ENCODE peak calls at places on chromosomes 5 and 9, in seven cellular contexts. One of them, this sample, is unnamed.

GRCh38 chr5:159877087-159877486 is 39.2 kb upstream of the ADRA1B start:
- DNase-seq in tibial artery: no peak
- DNase-seq in heart right ventricle: no peak
- DNase-seq in ovary: no peak
- DNase-seq in psoas muscle: no peak
- DNase-seq in endothelial cell of umbilical vein: no peak
- DNase-seq in fibroblast of lung: no peak
- DNase-seq in this sample: no peak

GRCh38 chr5:54214747-54215146 is 95.6 kb downstream of the ARL15 start:
- DNase-seq in fibroblast of lung: no peak
- DNase-seq in heart right ventricle: no peak
- DNase-seq in tibial artery: no peak
- DNase-seq in psoas muscle: no peak
- DNase-seq in endothelial cell of umbilical vein: no peak
- DNase-seq in ovary: no peak
- DNase-seq in this sample: no peak

GRCh38 chr9:114029311-114030170 is 48.6 kb downstream of the AMBP start:
- DNase-seq in endothelial cell of umbilical vein: peak
- DNase-seq in psoas muscle: no peak
- DNase-seq in tibial artery: peak
- DNase-seq in fibroblast of lung: no peak
- DNase-seq in heart right ventricle: no peak
- DNase-seq in ovary: no peak
- DNase-seq in this sample: no peak

GRCh38 chr5:81363093-81363886 is 30.6 kb downstream of the ACOT12 start:
- DNase-seq in fibroblast of lung: peak
- DNase-seq in endothelial cell of umbilical vein: no peak
- DNase-seq in ovary: no peak
- DNase-seq in tibial artery: no peak
- DNase-seq in heart right ventricle: no peak
- DNase-seq in psoas muscle: no peak
- DNase-seq in this sample: no peak

GRCh38 chr5:135707302-135707701 is 127.2 kb upstream of the SLC25A48 start:
- DNase-seq in psoas muscle: no peak
- DNase-seq in endothelial cell of umbilical vein: no peak
- DNase-seq in heart right ventricle: no peak
- DNase-seq in ovary: no peak
- DNase-seq in fibroblast of lung: no peak
- DNase-seq in tibial artery: no peak
- DNase-seq in this sample: no peak

GRCh38 chr5:95628933-95629332 is 9.0 kb downstream of the GPR150 start:
- DNase-seq in ovary: no peak
- DNase-seq in endothelial cell of umbilical vein: no peak
- DNase-seq in psoas muscle: no peak
- DNase-seq in heart right ventricle: no peak
- DNase-seq in tibial artery: no peak
- DNase-seq in fibroblast of lung: no peak
- DNase-seq in this sample: no peak

GRCh38 chr5:909086-909485 is 16.4 kb downstream of the TRIP13 start:
- DNase-seq in heart right ventricle: no peak
- DNase-seq in psoas muscle: no peak
- DNase-seq in tibial artery: no peak
- DNase-seq in endothelial cell of umbilical vein: no peak
- DNase-seq in fibroblast of lung: no peak
- DNase-seq in ovary: no peak
- DNase-seq in this sample: no peak

GRCh38 chr9:35287986-35288515 is 126.2 kb downstream of the UNC13B start:
- DNase-seq in ovary: no peak
- DNase-seq in endothelial cell of umbilical vein: peak
- DNase-seq in fibroblast of lung: peak
- DNase-seq in tibial artery: no peak
- DNase-seq in heart right ventricle: no peak
- DNase-seq in psoas muscle: no peak
- DNase-seq in this sample: no peak

GRCh38 chr9:37835821-37836220 is 35.2 kb downstream of the DCAF10 start:
- DNase-seq in tibial artery: no peak
- DNase-seq in psoas muscle: no peak
- DNase-seq in ovary: no peak
- DNase-seq in endothelial cell of umbilical vein: no peak
- DNase-seq in heart right ventricle: no peak
- DNase-seq in fibroblast of lung: no peak
- DNase-seq in this sample: no peak

GRCh38 chr9:109448223-109448622 is 49.9 kb downstream of the PTPN3 start:
- DNase-seq in heart right ventricle: no peak
- DNase-seq in ovary: no peak
- DNase-seq in tibial artery: no peak
- DNase-seq in endothelial cell of umbilical vein: no peak
- DNase-seq in psoas muscle: no peak
- DNase-seq in fibroblast of lung: peak
- DNase-seq in this sample: no peak

GRCh38 chr5:126383246-126383645 is 40.0 kb upstream of the GRAMD2B start:
- DNase-seq in fibroblast of lung: peak
- DNase-seq in tibial artery: no peak
- DNase-seq in endothelial cell of umbilical vein: no peak
- DNase-seq in psoas muscle: no peak
- DNase-seq in ovary: no peak
- DNase-seq in heart right ventricle: no peak
- DNase-seq in this sample: no peak

GRCh38 chr5:147483961-147484707 is 25.7 kb downstream of the DPYSL3 start:
- DNase-seq in ovary: peak
- DNase-seq in tibial artery: peak
- DNase-seq in endothelial cell of umbilical vein: peak
- DNase-seq in psoas muscle: peak
- DNase-seq in fibroblast of lung: peak
- DNase-seq in heart right ventricle: peak
- DNase-seq in this sample: peak

GRCh38 chr5:106860398-106861044 is 810.2 kb downstream of the EFNA5 start:
- DNase-seq in psoas muscle: no peak
- DNase-seq in ovary: no peak
- DNase-seq in heart right ventricle: no peak
- DNase-seq in tibial artery: no peak
- DNase-seq in endothelial cell of umbilical vein: no peak
- DNase-seq in fibroblast of lung: no peak
- DNase-seq in this sample: no peak

GRCh38 chr5:153523196-153523595 is 32.7 kb downstream of the GRIA1 start:
- DNase-seq in heart right ventricle: no peak
- DNase-seq in fibroblast of lung: peak
- DNase-seq in psoas muscle: no peak
- DNase-seq in tibial artery: no peak
- DNase-seq in endothelial cell of umbilical vein: no peak
- DNase-seq in ovary: no peak
- DNase-seq in this sample: no peak

GRCh38 chr5:106959447-106959846 is 711.3 kb downstream of the EFNA5 start:
- DNase-seq in heart right ventricle: no peak
- DNase-seq in fibroblast of lung: no peak
- DNase-seq in endothelial cell of umbilical vein: peak
- DNase-seq in tibial artery: no peak
- DNase-seq in ovary: no peak
- DNase-seq in psoas muscle: no peak
- DNase-seq in this sample: no peak

GRCh38 chr9:109558718-109559151 is 60.6 kb upstream of the PTPN3 start:
- DNase-seq in heart right ventricle: no peak
- DNase-seq in endothelial cell of umbilical vein: no peak
- DNase-seq in fibroblast of lung: no peak
- DNase-seq in tibial artery: no peak
- DNase-seq in ovary: no peak
- DNase-seq in psoas muscle: no peak
- DNase-seq in this sample: no peak

GRCh38 chr5:128494516-128494915 is 43.5 kb downstream of the FBN2 start:
- DNase-seq in endothelial cell of umbilical vein: no peak
- DNase-seq in tibial artery: no peak
- DNase-seq in psoas muscle: no peak
- DNase-seq in ovary: no peak
- DNase-seq in heart right ventricle: no peak
- DNase-seq in fibroblast of lung: no peak
- DNase-seq in this sample: no peak

GRCh38 chr5:9898319-9898718 is 268.2 kb upstream of the TAS2R1 start:
- DNase-seq in psoas muscle: no peak
- DNase-seq in tibial artery: no peak
- DNase-seq in fibroblast of lung: peak
- DNase-seq in heart right ventricle: no peak
- DNase-seq in endothelial cell of umbilical vein: no peak
- DNase-seq in ovary: no peak
- DNase-seq in this sample: no peak

GRCh38 chr5:168740821-168741213 is 161.6 kb upstream of the PANK3 start:
- DNase-seq in endothelial cell of umbilical vein: peak
- DNase-seq in heart right ventricle: no peak
- DNase-seq in fibroblast of lung: no peak
- DNase-seq in tibial artery: peak
- DNase-seq in ovary: peak
- DNase-seq in psoas muscle: no peak
- DNase-seq in this sample: no peak

GRCh38 chr5:173765661-173766060 is 122.5 kb upstream of the CPEB4 start:
- DNase-seq in heart right ventricle: no peak
- DNase-seq in psoas muscle: no peak
- DNase-seq in endothelial cell of umbilical vein: no peak
- DNase-seq in tibial artery: no peak
- DNase-seq in ovary: no peak
- DNase-seq in fibroblast of lung: no peak
- DNase-seq in this sample: no peak
- H3K27ac ChIP-seq in heart right ventricle: peak
- H3K27ac ChIP-seq in psoas muscle: peak
- H3K27ac ChIP-seq in endothelial cell of umbilical vein: peak
- H3K27ac ChIP-seq in tibial artery: no peak
- H3K27ac ChIP-seq in ovary: no peak
- H3K27ac ChIP-seq in fibroblast of lung: no peak
- H3K27ac ChIP-seq in this sample: no peak

GRCh38 chr5:177131019-177131320 is 2.6 kb upstream of the NSD1 start:
- DNase-seq in tibial artery: no peak
- DNase-seq in endothelial cell of umbilical vein: no peak
- DNase-seq in psoas muscle: no peak
- DNase-seq in ovary: no peak
- DNase-seq in fibroblast of lung: no peak
- DNase-seq in heart right ventricle: no peak
- DNase-seq in this sample: no peak

GRCh38 chr5:177133119-177133844 is at the start of gene NSD1:
- DNase-seq in psoas muscle: peak
- DNase-seq in ovary: peak
- DNase-seq in heart right ventricle: peak
- DNase-seq in endothelial cell of umbilical vein: peak
- DNase-seq in tibial artery: peak
- DNase-seq in fibroblast of lung: peak
- DNase-seq in this sample: peak

GRCh38 chr5:177132504-177133118 is 962 bp upstream of the NSD1 start:
- DNase-seq in ovary: no peak
- DNase-seq in psoas muscle: peak
- DNase-seq in endothelial cell of umbilical vein: no peak
- DNase-seq in heart right ventricle: peak
- DNase-seq in tibial artery: no peak
- DNase-seq in fibroblast of lung: peak
- DNase-seq in this sample: no peak

GRCh38 chr5:177131352-177131710 is 2.2 kb upstream of the NSD1 start:
- DNase-seq in tibial artery: no peak
- DNase-seq in heart right ventricle: no peak
- DNase-seq in endothelial cell of umbilical vein: no peak
- DNase-seq in ovary: no peak
- DNase-seq in psoas muscle: no peak
- DNase-seq in fibroblast of lung: no peak
- DNase-seq in this sample: no peak

DNA sequence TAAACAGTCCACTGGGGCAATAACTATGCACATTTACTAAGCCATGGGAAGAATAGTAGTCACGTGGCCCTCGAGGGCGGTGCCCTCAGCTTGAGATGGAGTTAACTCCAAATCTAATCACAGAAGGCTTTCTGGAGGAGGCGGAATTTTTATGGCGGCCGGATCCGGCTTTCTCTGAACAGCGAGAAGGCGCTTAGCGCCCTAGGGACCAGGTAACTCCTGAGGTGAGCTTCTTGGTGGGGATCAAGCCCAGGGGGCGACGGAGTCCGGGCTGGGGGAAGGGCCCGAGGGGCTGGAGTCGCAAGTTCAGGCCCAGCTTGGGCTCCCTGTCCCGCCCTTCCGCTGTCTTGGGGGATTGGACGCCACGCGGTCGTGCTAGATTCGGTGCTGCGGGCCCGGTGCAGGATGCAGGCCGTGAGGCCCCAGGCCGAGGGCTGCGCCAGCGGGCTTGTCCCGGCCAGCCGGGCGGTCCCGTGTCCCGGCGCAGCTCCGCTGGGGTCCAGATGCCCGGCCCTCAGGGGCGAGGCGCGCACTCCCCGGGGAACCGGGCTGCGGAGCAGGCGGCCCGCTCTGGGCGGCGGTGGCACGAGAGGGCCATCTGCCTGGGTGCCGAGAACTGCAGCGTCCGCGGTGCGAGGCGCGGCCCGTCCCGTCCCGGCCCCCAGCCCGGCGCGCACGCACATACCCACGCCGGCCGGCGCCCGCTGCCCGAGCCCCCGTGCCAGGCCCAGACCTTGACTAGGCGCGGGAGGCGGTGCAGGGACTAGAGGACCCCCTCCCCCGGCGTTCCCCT is 1.7 kb upstream of the NSD1 start:
- DNase-seq in fibroblast of lung: no peak
- DNase-seq in ovary: peak
- DNase-seq in tibial artery: peak
- DNase-seq in endothelial cell of umbilical vein: no peak
- DNase-seq in heart right ventricle: peak
- DNase-seq in psoas muscle: peak
- DNase-seq in this sample: no peak
- H3K4me3 ChIP-seq in fibroblast of lung: no peak
- H3K4me3 ChIP-seq in ovary: peak
- H3K4me3 ChIP-seq in tibial artery: peak
- H3K4me3 ChIP-seq in endothelial cell of umbilical vein: no peak
- H3K4me3 ChIP-seq in heart right ventricle: peak
- H3K4me3 ChIP-seq in psoas muscle: peak
- H3K4me3 ChIP-seq in this sample: peak

DNA sequence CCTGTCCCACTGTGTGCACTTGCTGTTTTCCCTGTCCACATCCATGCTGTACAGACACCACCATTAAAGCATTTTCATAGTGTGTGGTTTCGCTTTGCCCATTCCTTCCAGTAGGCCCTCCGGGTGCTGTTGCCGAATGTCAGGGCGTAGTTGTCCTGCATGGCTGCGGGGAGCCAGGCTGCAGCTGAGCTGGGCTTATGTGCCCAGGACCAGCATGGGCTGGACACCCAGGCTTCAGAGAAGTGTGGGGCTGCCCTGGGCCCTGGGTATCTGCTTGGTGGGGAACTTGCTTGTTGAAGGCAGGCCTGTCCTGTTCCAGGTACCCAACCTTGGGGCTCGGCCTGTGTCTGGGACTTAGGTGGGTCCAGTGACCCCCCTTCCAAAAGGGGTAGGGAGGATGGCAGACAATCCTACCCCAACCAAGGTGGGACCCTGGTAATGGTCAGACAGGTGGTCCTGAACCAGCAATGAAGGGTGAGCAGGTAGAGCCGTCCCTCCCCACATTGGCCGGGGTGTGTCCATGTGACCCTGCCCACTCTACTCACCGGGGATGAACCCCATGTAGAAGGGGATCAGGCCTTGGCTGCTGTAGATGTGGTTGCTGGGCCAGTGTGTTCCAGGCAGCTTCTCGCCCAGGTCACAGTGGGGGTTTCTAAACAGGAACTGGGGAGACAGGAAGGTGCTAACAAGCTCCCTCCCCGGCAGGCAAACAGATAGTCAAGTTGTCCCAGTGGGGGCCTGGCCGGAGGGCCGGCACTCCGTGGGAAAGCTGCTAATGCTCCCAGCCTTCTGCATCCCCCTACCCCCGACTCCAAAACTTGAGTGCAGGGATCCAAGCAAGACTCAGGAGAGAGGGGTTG is 2.8 kb downstream of the TUBB4B start:
- DNase-seq in endothelial cell of umbilical vein: no peak
- DNase-seq in tibial artery: no peak
- DNase-seq in fibroblast of lung: no peak
- DNase-seq in ovary: no peak
- DNase-seq in psoas muscle: no peak
- DNase-seq in heart right ventricle: no peak
- DNase-seq in this sample: no peak
- H3K27ac ChIP-seq in endothelial cell of umbilical vein: no peak
- H3K27ac ChIP-seq in tibial artery: no peak
- H3K27ac ChIP-seq in fibroblast of lung: no peak
- H3K27ac ChIP-seq in ovary: no peak
- H3K27ac ChIP-seq in psoas muscle: peak
- H3K27ac ChIP-seq in heart right ventricle: no peak
- H3K27ac ChIP-seq in this sample: no peak

GRCh38 chr5:113060410-113061025 is 83.9 kb downstream of the DCP2 start:
- DNase-seq in fibroblast of lung: no peak
- DNase-seq in ovary: no peak
- DNase-seq in endothelial cell of umbilical vein: no peak
- DNase-seq in heart right ventricle: no peak
- DNase-seq in tibial artery: no peak
- DNase-seq in psoas muscle: no peak
- DNase-seq in this sample: no peak
- H3K4me3 ChIP-seq in fibroblast of lung: no peak
- H3K4me3 ChIP-seq in ovary: no peak
- H3K4me3 ChIP-seq in endothelial cell of umbilical vein: no peak
- H3K4me3 ChIP-seq in heart right ventricle: no peak
- H3K4me3 ChIP-seq in tibial artery: no peak
- H3K4me3 ChIP-seq in psoas muscle: no peak
- H3K4me3 ChIP-seq in this sample: no peak